ENCODE peak calls at places on chromosomes 6 and 20, in four cellular contexts. K is HFFc6, I is lung, H is endothelial cell. G is an unnamed sample.

GRCh38 chr20:6704132-6704861 is 63.2 kb upstream of the BMP2 start:
- DNase-seq in K (peak; percentile 15), I (no peak), H (no peak), G (no peak)

GRCh38 chr6:72760130-72760793 is 138.4 kb downstream of the KCNQ5 start:
- DNase-seq in I (no peak), H (no peak), K (peak; percentile 20), G (no peak)

GRCh38 chr6:53593001-53593488 is 48.1 kb upstream of the GCLC start:
- DNase-seq in K (peak; percentile 40), H (no peak), I (no peak), G (no peak)

GRCh38 chr20:11797161-11797560 is 120.5 kb upstream of the BTBD3 start:
- DNase-seq in K (no peak), I (no peak), H (no peak), G (no peak)

GRCh38 chr6:7257521-7258230 is 55.3 kb downstream of the SSR1 start:
- DNase-seq in K (no peak), H (no peak), I (no peak), G (no peak)

GRCh38 chr6:41449399-41450245 is 96.6 kb upstream of the FOXP4 start:
- DNase-seq in K (no peak), H (no peak), I (no peak), G (no peak)

GRCh38 chr6:45651301-45651700 is 273.6 kb upstream of the SUPT3H start:
- DNase-seq in K (no peak), I (no peak), H (no peak), G (no peak)

GRCh38 chr6:93917216-93917615 is 497.9 kb upstream of the EPHA7 start:
- DNase-seq in I (no peak), H (no peak), K (no peak), G (no peak)

GRCh38 chr6:66556936-66557335 is 849.9 kb upstream of the EYS start:
- DNase-seq in H (no peak), I (no peak), K (no peak), G (no peak)

GRCh38 chr6:140051521-140052455 is 677.3 kb upstream of the CITED2 start:
- DNase-seq in I (no peak), H (no peak), K (peak; percentile 99), G (no peak)

GRCh38 chr20:49037962-49038387 is 8.1 kb upstream of the CSE1L start:
- DNase-seq in K (no peak), H (no peak), I (no peak), G (no peak)

GRCh38 chr20:5061209-5061608 is 58.5 kb downstream of the PCNA start:
- DNase-seq in K (peak; percentile 21), H (no peak), I (no peak), G (no peak)

GRCh38 chr6:121042766-121043165 is 291.5 kb downstream of the TBC1D32 start:
- DNase-seq in I (no peak), H (no peak), K (no peak), G (no peak)

GRCh38 chr20:18705490-18705889 is 108.1 kb upstream of the SCP2D1 start:
- DNase-seq in K (peak; percentile 92), H (no peak), I (no peak), G (no peak)

GRCh38 chr6:169858293-169858934 is 107.0 kb downstream of the ERMARD start:
- DNase-seq in H (no peak), K (no peak), I (peak; percentile 22), G (no peak)

GRCh38 chr6:111781055-111781708 is 92.1 kb downstream of the FYN start:
- DNase-seq in I (no peak), H (no peak), K (no peak), G (no peak)

GRCh38 chr20:62874745-62875344 is 13.2 kb upstream of the TCFL5 start:
- DNase-seq in H (no peak), K (peak; percentile 14), I (no peak), G (no peak)

GRCh38 chr6:8085053-8085511 is 17.3 kb downstream of the EEF1E1 start:
- DNase-seq in H (no peak), I (peak; percentile 52), K (peak; percentile 88), G (no peak)

GRCh38 chr6:89925826-89926225 is 31.6 kb downstream of the GJA10 start:
- DNase-seq in H (no peak), I (no peak), K (no peak), G (no peak)

GRCh38 chr6:73704260-73704659 is 8.3 kb downstream of the CD109 start:
- DNase-seq in I (no peak), K (peak; percentile 96), H (no peak), G (no peak)

GRCh38 chr6:128265706-128266105 is 254.7 kb downstream of the PTPRK start:
- DNase-seq in H (no peak), I (no peak), K (no peak), G (no peak)

GRCh38 chr6:117188627-117189201 is 76.6 kb upstream of the VGLL2 start:
- DNase-seq in H (no peak), K (no peak), I (no peak), G (no peak)

GRCh38 chr20:3172933-3173581 is at the start of gene LZTS3:
- DNase-seq in I (peak; percentile 65), H (peak; percentile 56), K (no peak), G (peak; percentile 87)

GRCh38 chr20:3174442-3175263 is 1.3 kb upstream of the LZTS3 start:
- DNase-seq in H (no peak), K (no peak), I (no peak), G (no peak)

GRCh38 chr20:3173582-3174441 is 463 bp upstream of the LZTS3 start:
- DNase-seq in H (peak; percentile 97), I (peak; percentile 90), K (peak; percentile 45), G (peak; percentile 86)

GRCh38 chr20:3171391-3172125 is 1.8 kb downstream of the LZTS3 start:
- DNase-seq in K (no peak), H (no peak), I (no peak), G (no peak)

DNA sequence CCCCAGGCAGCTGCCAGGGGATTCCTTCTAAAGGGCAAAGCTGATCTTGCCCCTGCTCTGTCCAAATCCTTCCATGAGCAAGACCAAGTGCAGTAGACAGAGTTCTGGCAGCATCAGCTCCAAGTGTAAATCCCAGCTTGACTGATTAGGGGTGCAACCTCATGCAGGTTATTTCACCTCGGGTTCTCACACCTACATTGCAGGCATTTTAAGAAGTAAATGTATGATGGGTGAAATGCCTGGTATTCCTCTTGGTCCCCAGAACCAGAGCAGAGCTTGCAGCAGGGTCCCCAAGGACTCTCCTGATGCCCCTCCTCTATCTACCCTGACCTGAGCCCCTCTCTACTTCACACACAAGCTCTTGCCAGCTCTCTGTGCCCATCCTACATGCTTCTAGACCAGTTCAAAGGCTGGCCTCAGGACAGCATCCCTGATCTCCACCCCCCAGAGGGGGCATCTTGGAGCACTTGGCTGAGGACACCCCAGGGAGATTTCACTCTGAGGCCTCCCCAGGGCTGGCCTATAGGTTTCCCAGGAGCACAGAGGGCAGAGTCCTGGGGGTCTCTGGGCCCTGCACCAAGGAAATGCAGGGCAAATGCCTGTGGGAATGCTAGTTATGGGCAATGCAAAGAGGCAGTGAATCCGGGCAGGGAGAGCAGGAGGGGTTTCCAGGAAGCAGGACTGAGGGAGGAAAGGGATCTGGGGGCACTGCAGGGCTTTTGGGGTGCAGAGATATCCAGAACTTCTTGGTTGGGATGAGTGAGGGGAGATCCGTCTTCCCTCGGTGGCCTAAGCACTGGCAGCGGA is 1.0 kb downstream of the LZTS3 start:
- DNase-seq in K (no peak), H (no peak), I (no peak), G (no peak)
- TF ChIP-seq CTCF in K (no peak), H (no peak), I (no peak), G (no peak)

DNA sequence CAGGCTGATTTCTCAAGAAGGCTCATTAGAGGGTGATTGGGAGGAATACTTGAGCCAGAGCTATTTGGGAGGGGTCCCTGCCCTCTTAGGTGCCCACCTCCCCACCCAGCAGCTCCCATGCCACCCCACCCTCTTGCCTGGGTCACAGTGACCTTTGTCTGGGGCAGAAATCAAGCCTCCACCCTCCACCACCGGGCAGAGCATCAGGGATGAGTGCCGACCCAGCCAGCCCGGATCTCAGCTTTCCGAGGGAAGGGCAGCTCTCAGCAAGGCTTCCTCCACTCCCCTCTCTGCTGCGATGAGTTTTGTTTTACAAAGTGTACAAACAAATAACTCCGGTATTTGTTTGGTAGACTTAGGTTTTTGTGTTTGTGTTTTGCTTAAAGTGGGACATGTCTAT is 136.7 kb upstream of the CST7 start:
- DNase-seq in I (no peak), H (no peak), K (no peak), G (no peak)
- TF ChIP-seq CTCF in I (no peak), H (no peak), K (no peak), G (no peak)

DNA sequence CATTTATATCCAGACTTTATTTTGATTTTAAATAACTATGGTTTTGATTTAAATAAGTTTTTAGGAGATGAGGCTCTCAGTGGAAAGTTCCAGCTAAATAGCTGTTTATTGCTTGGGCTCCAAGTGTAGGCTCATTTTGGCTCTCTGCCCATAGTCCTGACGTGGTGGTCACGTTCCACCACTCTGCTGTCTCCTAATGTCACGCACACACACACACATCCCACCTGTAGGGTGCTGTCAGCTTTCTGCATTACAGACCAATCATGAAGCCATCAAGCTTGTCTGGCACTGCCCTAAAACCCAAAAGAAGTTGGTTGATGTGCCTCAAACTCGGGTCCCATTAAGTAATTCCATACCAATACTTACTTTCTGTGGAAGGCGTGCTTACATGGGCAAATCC is 45.4 kb downstream of the PANK2 start:
- DNase-seq in H (no peak), K (peak; percentile 39), I (no peak), G (no peak)
- TF ChIP-seq CTCF in H (no peak), K (no peak), I (no peak), G (no peak)

DNA sequence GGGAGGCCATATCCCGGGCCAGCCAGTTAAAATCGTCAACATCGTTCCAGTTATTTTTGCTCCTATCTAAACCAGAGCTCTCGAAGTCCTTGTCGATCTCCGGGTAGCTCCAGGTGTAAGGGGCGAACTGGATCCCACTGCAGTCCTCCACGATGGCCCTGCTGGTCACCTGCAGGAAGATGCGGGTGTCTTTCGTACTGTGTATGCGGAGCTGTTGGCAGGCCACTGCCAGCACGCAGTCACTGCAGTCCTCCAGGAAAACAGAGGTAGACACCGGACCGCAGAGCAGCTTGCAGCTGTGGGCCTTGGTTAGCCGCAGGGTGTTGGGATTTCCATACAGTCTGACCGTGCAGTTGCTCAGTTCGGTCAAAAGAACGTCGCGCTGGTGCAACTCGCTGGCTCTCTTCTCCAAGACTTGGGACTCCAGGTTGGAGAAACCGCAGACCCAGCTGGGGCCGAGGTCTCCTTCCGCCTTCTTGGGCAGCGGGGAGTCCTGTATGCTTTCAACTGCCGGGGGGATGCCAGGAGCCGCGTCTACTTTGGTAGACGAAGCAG is 743 bp downstream of the TBCC start:
- DNase-seq in K (no peak), H (peak; percentile 22), I (peak; percentile 42), G (peak; percentile 39)
- TF ChIP-seq CTCF in K (no peak), H (no peak), I (no peak), G (no peak)

GRCh38 chr6:55545791-55546190 is 33.2 kb downstream of the HMGCLL1 start:
- DNase-seq in I (no peak), H (no peak), K (no peak), G (no peak)

GRCh38 chr6:55541024-55541423 is 38.0 kb downstream of the HMGCLL1 start:
- DNase-seq in H (no peak), I (no peak), K (no peak), G (no peak)

GRCh38 chr6:55543633-55544309 is 35.2 kb downstream of the HMGCLL1 start:
- DNase-seq in I (no peak), H (no peak), K (no peak), G (no peak)
- TF ChIP-seq CTCF in I (no peak), H (peak; percentile 17), K (no peak), G (no peak)

DNA sequence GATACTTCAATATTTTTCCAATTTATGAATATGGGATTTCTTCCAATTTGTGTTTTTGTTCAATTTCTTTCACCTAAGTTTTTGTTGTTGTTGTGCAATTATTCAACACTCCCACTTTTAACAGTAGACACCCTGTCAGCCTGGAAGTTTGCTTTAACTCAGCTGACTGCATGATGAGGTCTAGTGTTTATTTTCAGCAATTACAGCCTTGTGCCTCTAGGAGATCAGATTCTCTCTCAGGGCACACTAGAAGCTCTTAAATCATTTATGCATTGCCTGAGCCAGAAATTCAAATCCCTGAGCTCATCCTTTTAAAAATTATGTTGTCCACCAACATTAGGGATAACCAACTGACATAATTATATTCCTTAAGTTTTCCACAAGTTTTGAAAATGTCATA is 85.7 kb downstream of the MRAP2 start:
- DNase-seq in I (no peak), K (no peak), H (no peak), G (no peak)
- TF ChIP-seq CTCF in I (no peak), K (no peak), H (no peak), G (no peak)